ENCODE peak calls at places on chromosomes 11 and 22, in four cellular contexts. T is MM.1S, B is OCI-LY7, Y is neural progenitor cell. C is an unnamed sample.

GRCh38 chr11:132140056-132140455 is 769.6 kb downstream of the NTM start:
- DNase-seq in Y (peak), T (no peak), B (no peak), C (no peak)

GRCh38 chr22:28034760-28035401 is 115.8 kb upstream of the PITPNB start:
- DNase-seq in B (no peak), T (no peak), Y (no peak), C (peak)

GRCh38 chr11:10317776-10318526 is 13.1 kb downstream of the ADM start:
- DNase-seq in B (peak), T (peak), Y (peak), C (no peak)

GRCh38 chr11:3130269-3131071 is 34.6 kb downstream of the OSBPL5 start:
- DNase-seq in T (no peak), B (no peak), Y (no peak), C (no peak)

GRCh38 chr22:42905217-42905616 is 48.1 kb upstream of the ARFGAP3 start:
- DNase-seq in Y (no peak), T (no peak), B (no peak), C (no peak)

GRCh38 chr11:132496341-132496740 is 1036.0 kb downstream of the OPCML start:
- DNase-seq in B (no peak), T (no peak), Y (no peak), C (peak)

GRCh38 chr11:64009710-64010109 is 23.5 kb downstream of the OTUB1 start:
- DNase-seq in Y (no peak), T (no peak), B (no peak), C (no peak)

GRCh38 chr11:128451651-128452470 is 135.5 kb downstream of the ETS1 start:
- DNase-seq in T (no peak), Y (peak), B (no peak), C (no peak)

GRCh38 chr11:1667906-1668305 is 29.1 kb upstream of the KRTAP5-6 start:
- DNase-seq in B (no peak), T (no peak), Y (no peak), C (no peak)

GRCh38 chr22:40728731-40729189 is 49.5 kb downstream of the MCHR1 start:
- DNase-seq in T (no peak), Y (no peak), B (peak), C (no peak)

GRCh38 chr22:45552580-45553332 is 50.1 kb downstream of the FBLN1 start:
- DNase-seq in T (no peak), B (no peak), Y (peak), C (peak)

GRCh38 chr22:31605851-31606585 is 56.0 kb downstream of the PISD start:
- DNase-seq in Y (no peak), T (no peak), B (no peak), C (no peak)

GRCh38 chr11:30984827-30985226 is 384.7 kb downstream of the DCDC1 start:
- DNase-seq in B (no peak), Y (no peak), T (no peak), C (peak)

GRCh38 chr11:65290448-65291165 is 24.1 kb upstream of the CDC42EP2 start:
- DNase-seq in Y (no peak), T (no peak), B (no peak), C (peak)

DNA sequence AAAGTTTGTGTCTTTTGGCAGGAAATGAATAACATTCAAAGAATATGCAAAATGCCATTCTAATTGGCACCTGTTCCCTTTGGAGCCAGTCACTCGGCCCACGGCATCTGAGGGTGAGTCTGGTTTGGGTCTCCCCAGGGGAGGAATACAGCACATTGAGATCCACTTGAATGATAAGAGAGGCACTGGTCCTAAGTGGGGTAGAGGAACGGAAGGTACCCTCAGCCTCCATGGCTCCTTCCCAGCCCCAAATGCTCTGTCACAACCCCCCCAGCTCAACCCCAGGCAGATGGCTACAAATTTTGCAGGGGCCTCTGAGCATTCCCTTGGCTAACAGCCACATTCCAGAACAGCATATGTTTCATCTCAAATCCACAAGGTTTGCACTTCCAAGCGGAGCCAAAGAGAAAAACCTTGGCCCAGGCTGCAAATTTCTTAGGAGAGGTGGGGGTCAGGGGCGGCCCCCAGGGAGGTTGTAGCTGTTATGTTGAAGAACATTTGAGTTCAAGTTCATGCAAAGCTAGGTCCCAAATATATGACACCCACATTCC is 71.8 kb downstream of the RPUSD4 start:
- DNase-seq in Y (no peak), B (no peak), T (no peak), C (peak)
- H3K27ac ChIP-seq in Y (no peak), B (no peak), T (no peak), C (no peak)

GRCh38 chr11:131041331-131042040 is 125.2 kb upstream of the SNX19 start:
- DNase-seq in B (no peak), T (no peak), Y (no peak), C (peak)
- TF ChIP-seq EZH2phosphoT487 in B (no peak), T (no peak), Y (no peak), C (no peak)

GRCh38 chr22:46593996-46594946 is 25.9 kb upstream of the GRAMD4 start:
- DNase-seq in T (no peak), Y (peak), B (no peak), C (no peak)
- H3K27ac ChIP-seq in T (no peak), Y (no peak), B (peak), C (no peak)

DNA sequence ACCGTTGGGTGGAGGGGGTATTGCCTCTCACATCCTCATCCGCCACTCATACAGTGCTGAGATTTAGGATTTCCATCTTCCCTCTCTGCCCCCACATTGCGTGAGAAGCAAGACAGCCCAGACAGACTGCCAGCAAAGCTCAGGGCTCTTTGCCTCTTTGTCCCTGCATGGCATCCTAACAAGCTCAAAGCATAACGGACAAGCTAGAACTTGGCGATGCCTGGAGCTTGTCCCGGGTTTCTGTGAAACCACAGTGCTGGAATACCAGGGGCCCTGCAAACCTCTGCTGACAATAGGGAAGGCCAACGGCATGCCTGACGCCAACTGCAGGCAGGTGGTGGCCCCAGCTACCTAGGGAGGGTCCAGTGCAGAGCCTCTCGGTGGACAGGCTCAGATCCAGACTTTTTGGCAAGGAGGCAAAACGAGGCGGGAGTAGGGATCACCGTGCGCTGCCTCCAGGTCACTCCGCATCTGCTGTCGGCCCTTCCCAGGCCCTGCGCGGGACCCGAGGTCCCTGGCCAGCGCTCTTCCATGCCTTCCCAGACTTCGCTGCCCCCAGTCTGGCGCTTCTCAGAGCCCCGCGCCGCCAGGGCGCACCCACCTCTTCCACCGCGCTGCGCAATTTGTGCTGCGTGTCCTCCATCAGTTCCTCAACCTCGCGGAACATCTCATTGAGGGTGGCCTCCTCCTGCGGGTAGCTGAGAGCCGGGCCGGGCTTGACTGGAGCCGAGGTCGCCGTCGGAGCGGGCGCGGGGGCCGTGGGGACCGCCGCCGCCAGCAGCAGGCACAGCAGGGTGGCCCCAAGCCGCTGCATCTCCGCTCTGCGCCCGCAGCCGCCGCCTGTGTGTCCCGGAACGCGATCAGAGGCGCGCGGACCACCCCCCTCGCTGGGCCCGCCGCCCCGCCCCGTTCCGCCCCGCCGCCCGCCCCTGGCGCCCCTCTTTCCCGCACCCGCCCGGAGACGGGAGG is at the start of gene DKK3:
- DNase-seq in B (no peak), T (no peak), Y (peak), C (peak)
- TF ChIP-seq EZH2phosphoT487 in B (no peak), T (no peak), Y (no peak), C (no peak)

GRCh38 chr11:13103962-13104554 is 94.9 kb downstream of the RASSF10 start:
- DNase-seq in B (no peak), Y (no peak), T (no peak), C (no peak)

GRCh38 chr11:13104619-13105236 is 95.6 kb downstream of the RASSF10 start:
- DNase-seq in B (no peak), Y (no peak), T (no peak), C (no peak)

GRCh38 chr11:13102865-13103539 is 93.9 kb downstream of the RASSF10 start:
- DNase-seq in B (no peak), Y (no peak), T (no peak), C (no peak)

GRCh38 chr11:13101836-13102574 is 92.9 kb downstream of the RASSF10 start:
- DNase-seq in T (no peak), B (no peak), Y (peak), C (no peak)

GRCh38 chr11:13102575-13102840 is 93.4 kb downstream of the RASSF10 start:
- DNase-seq in T (no peak), Y (no peak), B (no peak), C (no peak)
- H3K27ac ChIP-seq in T (no peak), Y (peak), B (no peak), C (no peak)

GRCh38 chr11:58742140-58742539 is 10.4 kb upstream of the GLYAT start:
- DNase-seq in Y (no peak), T (peak), B (no peak), C (no peak)

GRCh38 chr11:58741127-58741526 is 9.4 kb upstream of the GLYAT start:
- DNase-seq in B (no peak), Y (no peak), T (no peak), C (no peak)

GRCh38 chr11:58742981-58743880 is 11.5 kb upstream of the GLYAT start:
- DNase-seq in B (peak), T (no peak), Y (no peak), C (no peak)

GRCh38 chr11:58740447-58740846 is 8.7 kb upstream of the GLYAT start:
- DNase-seq in T (no peak), B (no peak), Y (no peak), C (no peak)

GRCh38 chr11:58739725-58740430 is 8.1 kb upstream of the GLYAT start:
- DNase-seq in B (no peak), T (peak), Y (no peak), C (peak)
- TF ChIP-seq EZH2phosphoT487 in B (no peak), T (no peak), Y (no peak), C (no peak)

GRCh38 chr11:73194593-73194992 is 23.5 kb upstream of the P2RY2 start:
- DNase-seq in Y (no peak), B (no peak), T (no peak), C (peak)

GRCh38 chr11:73195191-73196007 is 22.7 kb upstream of the P2RY2 start:
- DNase-seq in T (no peak), Y (no peak), B (no peak), C (peak)

GRCh38 chr11:73197348-73197747 is 20.7 kb upstream of the P2RY2 start:
- DNase-seq in Y (no peak), T (no peak), B (no peak), C (no peak)

GRCh38 chr11:73198677-73199076 is 19.4 kb upstream of the P2RY2 start:
- DNase-seq in B (no peak), Y (peak), T (no peak), C (no peak)

GRCh38 chr11:73196576-73196975 is 21.5 kb upstream of the P2RY2 start:
- DNase-seq in Y (no peak), T (no peak), B (no peak), C (no peak)
- H3K27ac ChIP-seq in Y (no peak), T (no peak), B (no peak), C (no peak)

DNA sequence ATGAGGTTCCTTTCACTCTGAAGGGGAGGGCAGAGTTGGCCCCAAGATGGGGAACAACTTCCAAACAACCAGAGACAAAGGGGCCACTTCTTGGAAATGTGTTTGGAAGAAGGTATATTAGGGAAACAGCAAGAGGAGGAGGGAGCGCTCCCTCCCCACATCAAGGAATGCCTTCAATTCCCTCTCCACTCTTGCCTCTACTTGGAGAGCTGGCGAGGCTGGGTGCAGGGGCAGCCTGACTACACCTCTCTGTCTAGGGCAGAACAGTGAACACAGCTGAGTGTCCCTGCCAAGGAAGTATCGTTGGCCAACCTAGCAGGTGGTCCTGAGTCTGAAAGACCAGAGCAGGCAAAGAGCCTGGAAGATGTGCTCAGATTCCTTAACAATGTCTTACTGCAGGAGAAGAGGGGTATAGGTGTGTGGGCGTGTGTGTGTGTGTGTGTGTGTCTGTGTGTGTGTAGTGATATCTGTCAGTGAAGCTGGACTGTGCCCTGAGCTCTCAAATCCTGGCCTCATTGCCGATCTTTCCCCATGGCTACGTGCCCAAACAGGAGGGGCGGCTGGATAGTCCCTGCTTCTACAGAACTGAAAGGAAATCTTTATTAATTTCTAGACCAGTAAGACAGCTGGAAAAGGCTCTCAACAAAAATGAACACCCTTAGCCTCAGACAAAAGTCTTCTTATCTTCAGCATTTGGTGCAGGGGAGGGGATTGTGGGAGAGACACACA is 46.8 kb downstream of the PAMR1 start:
- DNase-seq in B (no peak), Y (no peak), T (no peak), C (no peak)
- TF ChIP-seq EZH2phosphoT487 in B (no peak), Y (no peak), T (no peak), C (no peak)

GRCh38 chr22:38086942-38087341 is 3.0 kb upstream of the SLC16A8 start:
- DNase-seq in B (no peak), Y (no peak), T (no peak), C (no peak)

GRCh38 chr22:38088723-38089473 is 4.9 kb upstream of the SLC16A8 start:
- DNase-seq in T (no peak), Y (no peak), B (no peak), C (peak)

GRCh38 chr22:38089474-38089851 is 5.5 kb upstream of the SLC16A8 start:
- DNase-seq in T (no peak), Y (no peak), B (no peak), C (no peak)

GRCh38 chr22:38086001-38086845 is 2.2 kb upstream of the SLC16A8 start:
- DNase-seq in B (no peak), Y (no peak), T (no peak), C (no peak)

DNA sequence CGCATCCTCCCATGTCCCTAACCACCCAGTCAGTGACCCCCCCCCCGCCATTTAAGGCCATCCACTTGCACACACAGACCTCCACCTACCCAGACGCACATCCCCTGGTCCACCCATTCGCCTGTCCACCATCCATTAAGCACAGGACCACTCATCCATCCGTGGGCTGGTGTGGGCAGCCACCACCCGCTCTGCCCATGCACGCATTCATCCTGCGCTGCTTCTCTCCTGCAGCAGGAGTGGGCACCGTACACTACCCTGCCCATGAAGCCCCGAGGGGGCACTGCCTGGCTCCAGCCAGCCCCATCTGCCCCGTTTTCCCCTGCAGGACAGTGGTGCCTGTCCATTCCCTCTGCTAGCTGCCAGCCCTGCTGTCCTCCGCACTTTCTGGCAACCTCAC is 3.9 kb upstream of the SLC16A8 start:
- DNase-seq in T (no peak), B (no peak), Y (no peak), C (no peak)
- H3K27ac ChIP-seq in T (no peak), B (no peak), Y (no peak), C (no peak)

C was measured in GM23248.